ENCODE peak calls at places on chromosomes 13 and 19, in seven cellular contexts. One of them, this sample, is unnamed.

GRCh38 chr13:31093145-31093885 is 68.4 kb downstream of the HSPH1 start:
- DNase-seq in NCI-H748 treated with DMSO at 0.1 percent for 48 hours: no peak
- DNase-seq in activated CD8-positive, alpha-beta memory T cell treated with anti-CD3 and anti-CD28 coated beads for 1 hour: no peak
- DNase-seq in stimulated activated CD8-positive, alpha-beta memory T cell treated with anti-CD3 and anti-CD28 coated beads, Interleukin-12 subunit alpha, Interleukin-12 subunit beta, amount 100 ng/mL, for 4 hours: no peak
- DNase-seq in AG08396: no peak
- DNase-seq in hepatic stellate cell: no peak
- DNase-seq in T-helper 1 cell: no peak
- DNase-seq in this sample: no peak

GRCh38 chr19:24166055-24166454 is 79.1 kb downstream of the ZNF254 start:
- DNase-seq in AG08396: peak
- DNase-seq in T-helper 1 cell: no peak
- DNase-seq in stimulated activated CD8-positive, alpha-beta memory T cell treated with anti-CD3 and anti-CD28 coated beads, Interleukin-12 subunit alpha, Interleukin-12 subunit beta, amount 100 ng/mL, for 4 hours: no peak
- DNase-seq in activated CD8-positive, alpha-beta memory T cell treated with anti-CD3 and anti-CD28 coated beads for 1 hour: no peak
- DNase-seq in hepatic stellate cell: no peak
- DNase-seq in NCI-H748 treated with DMSO at 0.1 percent for 48 hours: no peak
- DNase-seq in this sample: no peak

GRCh38 chr13:53089951-53090350 is 61.3 kb downstream of the OLFM4 start:
- DNase-seq in stimulated activated CD8-positive, alpha-beta memory T cell treated with anti-CD3 and anti-CD28 coated beads, Interleukin-12 subunit alpha, Interleukin-12 subunit beta, amount 100 ng/mL, for 4 hours: no peak
- DNase-seq in NCI-H748 treated with DMSO at 0.1 percent for 48 hours: no peak
- DNase-seq in hepatic stellate cell: no peak
- DNase-seq in activated CD8-positive, alpha-beta memory T cell treated with anti-CD3 and anti-CD28 coated beads for 1 hour: no peak
- DNase-seq in AG08396: no peak
- DNase-seq in T-helper 1 cell: no peak
- DNase-seq in this sample: no peak

GRCh38 chr19:7540761-7541480 is 5.4 kb downstream of the PNPLA6 start:
- DNase-seq in AG08396: peak
- DNase-seq in activated CD8-positive, alpha-beta memory T cell treated with anti-CD3 and anti-CD28 coated beads for 1 hour: no peak
- DNase-seq in hepatic stellate cell: no peak
- DNase-seq in T-helper 1 cell: no peak
- DNase-seq in NCI-H748 treated with DMSO at 0.1 percent for 48 hours: no peak
- DNase-seq in stimulated activated CD8-positive, alpha-beta memory T cell treated with anti-CD3 and anti-CD28 coated beads, Interleukin-12 subunit alpha, Interleukin-12 subunit beta, amount 100 ng/mL, for 4 hours: no peak
- DNase-seq in this sample: peak

GRCh38 chr13:44155422-44156293 is 218.0 kb upstream of the SERP2 start:
- DNase-seq in NCI-H748 treated with DMSO at 0.1 percent for 48 hours: no peak
- DNase-seq in AG08396: peak
- DNase-seq in T-helper 1 cell: no peak
- DNase-seq in hepatic stellate cell: no peak
- DNase-seq in activated CD8-positive, alpha-beta memory T cell treated with anti-CD3 and anti-CD28 coated beads for 1 hour: no peak
- DNase-seq in stimulated activated CD8-positive, alpha-beta memory T cell treated with anti-CD3 and anti-CD28 coated beads, Interleukin-12 subunit alpha, Interleukin-12 subunit beta, amount 100 ng/mL, for 4 hours: no peak
- DNase-seq in this sample: peak

GRCh38 chr19:5193192-5193591 is 147.4 kb downstream of the PTPRS start:
- DNase-seq in hepatic stellate cell: no peak
- DNase-seq in activated CD8-positive, alpha-beta memory T cell treated with anti-CD3 and anti-CD28 coated beads for 1 hour: no peak
- DNase-seq in stimulated activated CD8-positive, alpha-beta memory T cell treated with anti-CD3 and anti-CD28 coated beads, Interleukin-12 subunit alpha, Interleukin-12 subunit beta, amount 100 ng/mL, for 4 hours: no peak
- DNase-seq in AG08396: no peak
- DNase-seq in T-helper 1 cell: no peak
- DNase-seq in NCI-H748 treated with DMSO at 0.1 percent for 48 hours: no peak
- DNase-seq in this sample: no peak

GRCh38 chr19:38263696-38264485 is 482 bp upstream of the SPINT2 start:
- DNase-seq in hepatic stellate cell: peak
- DNase-seq in AG08396: peak
- DNase-seq in activated CD8-positive, alpha-beta memory T cell treated with anti-CD3 and anti-CD28 coated beads for 1 hour: peak
- DNase-seq in stimulated activated CD8-positive, alpha-beta memory T cell treated with anti-CD3 and anti-CD28 coated beads, Interleukin-12 subunit alpha, Interleukin-12 subunit beta, amount 100 ng/mL, for 4 hours: peak
- DNase-seq in T-helper 1 cell: peak
- DNase-seq in NCI-H748 treated with DMSO at 0.1 percent for 48 hours: peak
- DNase-seq in this sample: no peak

GRCh38 chr13:113743366-113744195 is 15.4 kb upstream of the TMEM255B start:
- DNase-seq in AG08396: no peak
- DNase-seq in NCI-H748 treated with DMSO at 0.1 percent for 48 hours: no peak
- DNase-seq in stimulated activated CD8-positive, alpha-beta memory T cell treated with anti-CD3 and anti-CD28 coated beads, Interleukin-12 subunit alpha, Interleukin-12 subunit beta, amount 100 ng/mL, for 4 hours: no peak
- DNase-seq in T-helper 1 cell: no peak
- DNase-seq in activated CD8-positive, alpha-beta memory T cell treated with anti-CD3 and anti-CD28 coated beads for 1 hour: no peak
- DNase-seq in hepatic stellate cell: no peak
- DNase-seq in this sample: no peak

This sample was measured in SK-N-DZ.